ENCODE peak calls at places on chromosomes 16 and 17, in four cellular contexts. Z is fibroblast of villous mesenchyme; M is activated T-cell treated with anti-CD3 and anti-CD28 coated beads, Interleukin-2, amount 50 U/mL, for 72 hours; E is stimulated activated CD8-positive, alpha-beta memory T cell treated with anti-CD3 and anti-CD28 coated beads, Interleukin-4, amount 100 ng/mL, for 4 hours. S is an unnamed sample.

GRCh38 chr16:85202631-85203461 is 90.6 kb upstream of the CIBAR2 start:
- DNase-seq in Z (peak; percentile 98), M (no peak), E (no peak), S (no peak)

GRCh38 chr17:82138511-82138992 is 40.5 kb upstream of the FASN start:
- DNase-seq in Z (no peak), M (no peak), E (no peak), S (no peak)

GRCh38 chr17:67399676-67400075 is 22.6 kb downstream of the PITPNC1 start:
- DNase-seq in Z (no peak), M (no peak), E (no peak), S (peak; percentile 44)

GRCh38 chr16:52450906-52451305 is 96.0 kb downstream of the TOX3 start:
- DNase-seq in Z (no peak), M (no peak), E (no peak), S (no peak)

GRCh38 chr17:65254166-65254565 is 117.0 kb downstream of the RGS9 start:
- DNase-seq in Z (peak; percentile 12), M (no peak), E (no peak), S (no peak)

GRCh38 chr17:77881545-77881944 is 77.0 kb upstream of the TNRC6C start:
- DNase-seq in Z (peak; percentile 54), M (peak; percentile 83), E (peak; percentile 64), S (peak; percentile 55)

GRCh38 chr17:58918072-58918471 is 162.4 kb downstream of the PPM1E start:
- DNase-seq in Z (no peak), M (no peak), E (no peak), S (no peak)

GRCh38 chr17:46082293-46082692 is 83.2 kb downstream of the STH start:
- DNase-seq in Z (no peak), M (no peak), E (no peak), S (no peak)

GRCh38 chr17:61400058-61400785 is 579 bp downstream of the TBX2 start:
- DNase-seq in Z (peak; percentile 39), M (no peak), E (no peak), S (no peak)

GRCh38 chr16:85145734-85146531 is 33.7 kb upstream of the CIBAR2 start:
- DNase-seq in Z (no peak), M (no peak), E (no peak), S (no peak)

GRCh38 chr16:72013888-72014538 is 5.5 kb downstream of the DHODH start:
- DNase-seq in Z (peak; percentile 82), M (no peak), E (no peak), S (peak; percentile 66)

GRCh38 chr17:61425682-61426481 is 26.2 kb downstream of the TBX2 start:
- DNase-seq in Z (no peak), M (no peak), E (no peak), S (no peak)